ENCODE peak calls at places on chromosomes 7 and 10, in five cellular contexts. One of them, this sample, is unnamed.

GRCh38 chr7:31633894-31634494 is 53.0 kb upstream of the PPP1R17 start:
- DNase-seq in choroid plexus epithelial cell: peak
- DNase-seq in IMR-90: peak
- DNase-seq in fibroblast of the aortic adventitia: peak
- DNase-seq in brain microvascular endothelial cell: peak
- DNase-seq in this sample: peak

GRCh38 chr10:105063796-105064195 is 422.7 kb downstream of the SORCS3 start:
- DNase-seq in brain microvascular endothelial cell: no peak
- DNase-seq in IMR-90: no peak
- DNase-seq in choroid plexus epithelial cell: peak
- DNase-seq in fibroblast of the aortic adventitia: peak
- DNase-seq in this sample: peak

GRCh38 chr10:12675171-12675570 is 325.8 kb downstream of the CAMK1D start:
- DNase-seq in IMR-90: no peak
- DNase-seq in brain microvascular endothelial cell: no peak
- DNase-seq in fibroblast of the aortic adventitia: no peak
- DNase-seq in choroid plexus epithelial cell: no peak
- DNase-seq in this sample: no peak

GRCh38 chr7:136555933-136556332 is 312.5 kb upstream of the CHRM2 start:
- DNase-seq in brain microvascular endothelial cell: no peak
- DNase-seq in choroid plexus epithelial cell: no peak
- DNase-seq in fibroblast of the aortic adventitia: no peak
- DNase-seq in IMR-90: no peak
- DNase-seq in this sample: no peak

GRCh38 chr10:47139121-47139520 is 160.9 kb upstream of the GDF10 start:
- DNase-seq in fibroblast of the aortic adventitia: no peak
- DNase-seq in choroid plexus epithelial cell: peak
- DNase-seq in IMR-90: no peak
- DNase-seq in brain microvascular endothelial cell: no peak
- DNase-seq in this sample: no peak

GRCh38 chr10:90751107-90751997 is 106.5 kb downstream of the HTR7 start:
- DNase-seq in brain microvascular endothelial cell: peak
- DNase-seq in choroid plexus epithelial cell: peak
- DNase-seq in fibroblast of the aortic adventitia: peak
- DNase-seq in IMR-90: peak
- DNase-seq in this sample: peak

GRCh38 chr7:151012921-151013347 is 11.4 kb downstream of the ATG9B start:
- DNase-seq in choroid plexus epithelial cell: peak
- DNase-seq in IMR-90: no peak
- DNase-seq in fibroblast of the aortic adventitia: no peak
- DNase-seq in brain microvascular endothelial cell: peak
- DNase-seq in this sample: peak

GRCh38 chr7:26376208-26376917 is 84.7 kb downstream of the SNX10 start:
- DNase-seq in fibroblast of the aortic adventitia: no peak
- DNase-seq in choroid plexus epithelial cell: no peak
- DNase-seq in IMR-90: no peak
- DNase-seq in brain microvascular endothelial cell: no peak
- DNase-seq in this sample: no peak

GRCh38 chr10:128277267-128277666 is 151.0 kb upstream of the MKI67 start:
- DNase-seq in IMR-90: no peak
- DNase-seq in choroid plexus epithelial cell: no peak
- DNase-seq in brain microvascular endothelial cell: no peak
- DNase-seq in fibroblast of the aortic adventitia: no peak
- DNase-seq in this sample: no peak

GRCh38 chr7:47502240-47502877 is 79.6 kb downstream of the TNS3 start:
- DNase-seq in brain microvascular endothelial cell: no peak
- DNase-seq in IMR-90: no peak
- DNase-seq in choroid plexus epithelial cell: peak
- DNase-seq in fibroblast of the aortic adventitia: no peak
- DNase-seq in this sample: no peak
- TF ChIP-seq CTCF in brain microvascular endothelial cell: peak
- TF ChIP-seq CTCF in IMR-90: no peak
- TF ChIP-seq CTCF in choroid plexus epithelial cell: peak
- TF ChIP-seq CTCF in fibroblast of the aortic adventitia: no peak
- TF ChIP-seq CTCF in this sample: no peak

GRCh38 chr7:138879356-138879755 is 81.4 kb upstream of the ATP6V0A4 start:
- DNase-seq in choroid plexus epithelial cell: no peak
- DNase-seq in IMR-90: no peak
- DNase-seq in fibroblast of the aortic adventitia: no peak
- DNase-seq in brain microvascular endothelial cell: no peak
- DNase-seq in this sample: no peak

GRCh38 chr7:138878847-138879246 is 80.9 kb upstream of the ATP6V0A4 start:
- DNase-seq in IMR-90: no peak
- DNase-seq in fibroblast of the aortic adventitia: no peak
- DNase-seq in choroid plexus epithelial cell: no peak
- DNase-seq in brain microvascular endothelial cell: no peak
- DNase-seq in this sample: no peak

GRCh38 chr7:138881578-138882188 is 83.7 kb upstream of the ATP6V0A4 start:
- DNase-seq in brain microvascular endothelial cell: no peak
- DNase-seq in IMR-90: no peak
- DNase-seq in choroid plexus epithelial cell: no peak
- DNase-seq in fibroblast of the aortic adventitia: no peak
- DNase-seq in this sample: no peak

GRCh38 chr7:138882249-138882648 is 84.3 kb upstream of the ATP6V0A4 start:
- DNase-seq in brain microvascular endothelial cell: no peak
- DNase-seq in choroid plexus epithelial cell: no peak
- DNase-seq in IMR-90: no peak
- DNase-seq in fibroblast of the aortic adventitia: no peak
- DNase-seq in this sample: no peak

DNA sequence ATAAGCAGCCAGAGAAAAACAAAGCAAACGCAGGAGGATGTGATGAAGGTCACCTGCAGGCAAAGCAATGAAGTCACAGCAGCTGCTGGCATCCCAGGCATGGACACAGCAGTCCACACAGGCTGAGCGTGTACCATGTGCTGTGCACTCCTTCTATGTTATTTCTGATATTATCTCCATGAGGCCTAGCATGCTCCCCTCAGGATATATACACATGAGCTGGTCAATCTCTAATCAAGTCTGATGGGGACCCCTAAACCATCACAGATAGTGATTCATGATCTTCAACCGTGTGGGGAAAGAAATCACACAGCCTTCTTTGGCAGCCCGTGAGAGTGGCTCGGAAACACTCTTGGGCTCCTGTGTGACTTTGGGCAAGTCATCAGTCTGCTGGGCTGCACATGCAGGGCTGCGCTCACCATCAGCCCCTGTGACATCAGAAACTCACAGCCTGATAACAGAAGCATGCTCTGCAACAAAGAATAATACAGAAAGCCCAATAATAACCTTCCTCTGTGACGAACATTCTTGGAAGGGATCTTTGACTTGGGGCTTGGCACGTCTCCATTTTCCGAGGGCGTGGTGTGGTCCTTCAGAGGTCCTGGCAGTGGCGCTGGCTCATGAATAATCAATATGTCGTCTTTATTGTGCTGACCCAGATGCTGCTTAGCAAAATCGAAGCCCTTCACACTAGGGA is 83.0 kb upstream of the ATP6V0A4 start:
- DNase-seq in choroid plexus epithelial cell: no peak
- DNase-seq in brain microvascular endothelial cell: no peak
- DNase-seq in IMR-90: no peak
- DNase-seq in fibroblast of the aortic adventitia: peak
- DNase-seq in this sample: peak
- H3K4me3 ChIP-seq in choroid plexus epithelial cell: no peak
- H3K4me3 ChIP-seq in brain microvascular endothelial cell: no peak
- H3K4me3 ChIP-seq in IMR-90: no peak
- H3K4me3 ChIP-seq in fibroblast of the aortic adventitia: no peak
- H3K4me3 ChIP-seq in this sample: no peak

GRCh38 chr7:112669306-112669705 is 120.9 kb downstream of the TMEM168 start:
- DNase-seq in brain microvascular endothelial cell: no peak
- DNase-seq in IMR-90: no peak
- DNase-seq in fibroblast of the aortic adventitia: no peak
- DNase-seq in choroid plexus epithelial cell: no peak
- DNase-seq in this sample: no peak

GRCh38 chr7:112668561-112668960 is 121.6 kb downstream of the TMEM168 start:
- DNase-seq in fibroblast of the aortic adventitia: no peak
- DNase-seq in brain microvascular endothelial cell: no peak
- DNase-seq in choroid plexus epithelial cell: no peak
- DNase-seq in IMR-90: no peak
- DNase-seq in this sample: no peak

GRCh38 chr7:112665709-112666108 is 124.5 kb downstream of the TMEM168 start:
- DNase-seq in brain microvascular endothelial cell: no peak
- DNase-seq in choroid plexus epithelial cell: peak
- DNase-seq in IMR-90: peak
- DNase-seq in fibroblast of the aortic adventitia: peak
- DNase-seq in this sample: peak
- TF ChIP-seq CTCF in brain microvascular endothelial cell: peak
- TF ChIP-seq CTCF in choroid plexus epithelial cell: peak
- TF ChIP-seq CTCF in IMR-90: no peak
- TF ChIP-seq CTCF in fibroblast of the aortic adventitia: no peak
- TF ChIP-seq CTCF in this sample: peak

GRCh38 chr7:134788191-134788590 is 8.8 kb downstream of the CALD1 start:
- DNase-seq in brain microvascular endothelial cell: no peak
- DNase-seq in choroid plexus epithelial cell: peak
- DNase-seq in IMR-90: no peak
- DNase-seq in fibroblast of the aortic adventitia: no peak
- DNase-seq in this sample: peak

GRCh38 chr7:134787720-134788119 is 8.3 kb downstream of the CALD1 start:
- DNase-seq in brain microvascular endothelial cell: no peak
- DNase-seq in choroid plexus epithelial cell: no peak
- DNase-seq in IMR-90: no peak
- DNase-seq in fibroblast of the aortic adventitia: peak
- DNase-seq in this sample: no peak

GRCh38 chr7:134785842-134786241 is 6.4 kb downstream of the CALD1 start:
- DNase-seq in brain microvascular endothelial cell: no peak
- DNase-seq in IMR-90: no peak
- DNase-seq in choroid plexus epithelial cell: no peak
- DNase-seq in fibroblast of the aortic adventitia: peak
- DNase-seq in this sample: peak

GRCh38 chr7:134784251-134785049 is 5.0 kb downstream of the CALD1 start:
- DNase-seq in brain microvascular endothelial cell: no peak
- DNase-seq in choroid plexus epithelial cell: no peak
- DNase-seq in fibroblast of the aortic adventitia: no peak
- DNase-seq in IMR-90: no peak
- DNase-seq in this sample: peak

DNA sequence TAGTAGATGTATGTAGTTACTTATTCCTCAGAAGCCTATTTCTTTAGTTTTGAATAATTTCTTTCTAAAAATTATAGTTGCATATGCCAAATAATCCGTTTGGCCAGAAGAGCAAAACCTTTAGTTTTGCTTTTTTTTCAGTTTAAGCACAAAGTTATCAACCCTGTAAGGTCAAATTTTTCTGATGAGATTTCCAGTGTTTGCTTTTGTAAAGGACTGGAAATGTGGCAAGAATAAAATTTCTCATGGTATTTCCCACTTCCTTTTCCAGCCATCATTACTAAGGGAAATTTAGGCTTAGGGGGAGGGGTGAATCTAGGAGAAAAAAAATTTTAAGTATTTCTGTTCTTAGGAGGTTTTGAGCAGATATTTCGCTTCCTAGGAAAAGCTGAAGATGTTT is 7.6 kb downstream of the CALD1 start:
- DNase-seq in IMR-90: no peak
- DNase-seq in fibroblast of the aortic adventitia: peak
- DNase-seq in choroid plexus epithelial cell: peak
- DNase-seq in brain microvascular endothelial cell: no peak
- DNase-seq in this sample: peak
- H3K4me3 ChIP-seq in IMR-90: no peak
- H3K4me3 ChIP-seq in fibroblast of the aortic adventitia: peak
- H3K4me3 ChIP-seq in choroid plexus epithelial cell: no peak
- H3K4me3 ChIP-seq in brain microvascular endothelial cell: no peak
- H3K4me3 ChIP-seq in this sample: no peak